ENCODE peak calls at places on chromosomes 16 and 17, in ten cellular contexts. B, K, T, W, E, Z, X, J, G and D are unnamed samples.

GRCh38 chr17:82973456-82974135 is 105.8 kb upstream of the METRNL start:
- DNase-seq in G (no peak), W (peak), T (no peak), Z (no peak), J (no peak), K (no peak), X (no peak), B (no peak), E (no peak), D (no peak)

GRCh38 chr17:81272616-81273015 is 22.5 kb downstream of the SLC38A10 start:
- DNase-seq in J (no peak), E (no peak), X (no peak), T (no peak), K (no peak), W (no peak), G (no peak), Z (no peak), B (no peak), D (peak)

GRCh38 chr17:22303865-22304264 is 611.5 kb downstream of the KCNJ18 start:
- DNase-seq in W (no peak), Z (no peak), G (no peak), B (no peak), J (no peak), K (no peak), T (no peak), E (no peak), X (no peak), D (no peak)

GRCh38 chr17:73969956-73970355 is 233.5 kb upstream of the RPL38 start:
- DNase-seq in W (no peak), B (no peak), X (no peak), K (no peak), T (no peak), E (no peak), J (no peak), G (peak), Z (no peak), D (no peak)

GRCh38 chr16:85134794-85135153 is 22.5 kb upstream of the CIBAR2 start:
- DNase-seq in G (no peak), B (no peak), T (no peak), K (no peak), Z (no peak), E (no peak), J (no peak), X (no peak), W (no peak), D (no peak)

GRCh38 chr16:4935231-4935855 is 1.6 kb downstream of the PPL start:
- DNase-seq in Z (peak), E (no peak), G (peak), K (peak), J (no peak), X (no peak), B (no peak), W (no peak), T (no peak), D (peak)

GRCh38 chr17:67492251-67492740 is 115.2 kb downstream of the PITPNC1 start:
- DNase-seq in J (no peak), Z (no peak), E (no peak), X (no peak), G (no peak), W (peak), K (no peak), B (no peak), T (no peak), D (no peak)

GRCh38 chr16:3902731-3903130 is 22.2 kb upstream of the CREBBP start:
- DNase-seq in G (no peak), B (no peak), E (no peak), K (no peak), J (no peak), T (no peak), X (peak), W (no peak), Z (no peak), D (no peak)

GRCh38 chr16:84084570-84085270 is 32.0 kb downstream of the MBTPS1 start:
- DNase-seq in X (peak), J (peak), Z (peak), E (peak), W (peak), B (peak), T (peak), G (peak), K (peak), D (peak)

GRCh38 chr16:52497067-52497816 is 49.7 kb downstream of the TOX3 start:
- DNase-seq in X (no peak), W (no peak), T (peak), E (peak), K (no peak), J (no peak), Z (no peak), B (no peak), G (peak), D (no peak)

GRCh38 chr17:82013341-82013740 is 9.3 kb downstream of the CENPX start:
- DNase-seq in J (no peak), W (no peak), X (no peak), T (no peak), E (peak), K (no peak), B (no peak), Z (no peak), G (no peak), D (no peak)

GRCh38 chr17:4519361-4519788 is 20.7 kb downstream of the SPNS2 start:
- DNase-seq in Z (no peak), X (no peak), W (no peak), J (no peak), E (no peak), K (no peak), G (no peak), T (no peak), B (no peak), D (peak)

GRCh38 chr17:28526381-28526780 is 20.2 kb downstream of the FOXN1 start:
- DNase-seq in K (no peak), G (no peak), E (no peak), B (no peak), J (no peak), T (no peak), Z (no peak), X (no peak), W (no peak), D (no peak)

GRCh38 chr17:38871247-38871991 is 1.6 kb downstream of the LASP1 start:
- DNase-seq in B (no peak), G (peak), K (peak), W (peak), E (peak), T (no peak), Z (peak), X (no peak), J (peak), D (peak)

GRCh38 chr17:14471052-14471451 is 170.2 kb downstream of the HS3ST3B1 start:
- DNase-seq in K (peak), E (no peak), X (no peak), W (no peak), G (peak), Z (no peak), B (peak), T (peak), J (no peak), D (no peak)

GRCh38 chr17:19904924-19905323 is 37.2 kb upstream of the ULK2 start:
- DNase-seq in B (no peak), K (no peak), G (peak), X (no peak), J (no peak), Z (no peak), E (no peak), T (no peak), W (no peak), D (no peak)

GRCh38 chr17:78391843-78392242 is 13.4 kb downstream of the PGS1 start:
- DNase-seq in G (no peak), T (no peak), Z (no peak), X (no peak), K (peak), J (no peak), E (no peak), W (no peak), B (no peak), D (no peak)

GRCh38 chr17:77875051-77875780 is 83.3 kb upstream of the TNRC6C start:
- DNase-seq in K (peak), Z (no peak), W (peak), E (no peak), G (no peak), T (no peak), J (no peak), B (no peak), X (peak), D (no peak)